ENCODE peak calls at places on chromosome 3, in five cellular contexts. One of them, this sample, is unnamed.

GRCh38 chr3:196042673-196043072 is 39.2 kb downstream of the TFRC start:
- DNase-seq in activated naive CD4-positive, alpha-beta T cell treated with anti-CD3 and anti-CD28 coated beads, Interleukin-2, amount 10 ng/mL, durations not matched to agents 7 days and 5 days: no peak
- DNase-seq in germinal center: no peak
- DNase-seq in EL: no peak
- DNase-seq in glutamatergic neuron: no peak
- DNase-seq in this sample: no peak

GRCh38 chr3:44782891-44783290 is 21.3 kb downstream of the KIF15 start:
- DNase-seq in activated naive CD4-positive, alpha-beta T cell treated with anti-CD3 and anti-CD28 coated beads, Interleukin-2, amount 10 ng/mL, durations not matched to agents 7 days and 5 days: no peak
- DNase-seq in germinal center: no peak
- DNase-seq in EL: no peak
- DNase-seq in glutamatergic neuron: no peak
- DNase-seq in this sample: no peak

GRCh38 chr3:134009345-134010000 is 20.3 kb downstream of the SLCO2A1 start:
- DNase-seq in activated naive CD4-positive, alpha-beta T cell treated with anti-CD3 and anti-CD28 coated beads, Interleukin-2, amount 10 ng/mL, durations not matched to agents 7 days and 5 days: no peak
- DNase-seq in germinal center: no peak
- DNase-seq in EL: peak; percentile 73
- DNase-seq in glutamatergic neuron: no peak
- DNase-seq in this sample: no peak

GRCh38 chr3:122609798-122610559 is 32.5 kb downstream of the PARP15 start:
- DNase-seq in activated naive CD4-positive, alpha-beta T cell treated with anti-CD3 and anti-CD28 coated beads, Interleukin-2, amount 10 ng/mL, durations not matched to agents 7 days and 5 days: peak; percentile 32
- DNase-seq in germinal center: no peak
- DNase-seq in EL: peak; percentile 86
- DNase-seq in glutamatergic neuron: no peak
- DNase-seq in this sample: no peak

GRCh38 chr3:191882289-191882688 is 421.3 kb downstream of the PYDC2 start:
- DNase-seq in activated naive CD4-positive, alpha-beta T cell treated with anti-CD3 and anti-CD28 coated beads, Interleukin-2, amount 10 ng/mL, durations not matched to agents 7 days and 5 days: no peak
- DNase-seq in germinal center: no peak
- DNase-seq in EL: peak; percentile 80
- DNase-seq in glutamatergic neuron: no peak
- DNase-seq in this sample: no peak

GRCh38 chr3:65820600-65820999 is 218.1 kb downstream of the MAGI1 start:
- DNase-seq in activated naive CD4-positive, alpha-beta T cell treated with anti-CD3 and anti-CD28 coated beads, Interleukin-2, amount 10 ng/mL, durations not matched to agents 7 days and 5 days: no peak
- DNase-seq in germinal center: no peak
- DNase-seq in EL: no peak
- DNase-seq in glutamatergic neuron: no peak
- DNase-seq in this sample: no peak

GRCh38 chr3:58084788-58085543 is 76.7 kb downstream of the FLNB start:
- DNase-seq in activated naive CD4-positive, alpha-beta T cell treated with anti-CD3 and anti-CD28 coated beads, Interleukin-2, amount 10 ng/mL, durations not matched to agents 7 days and 5 days: no peak
- DNase-seq in germinal center: no peak
- DNase-seq in EL: no peak
- DNase-seq in glutamatergic neuron: no peak
- DNase-seq in this sample: no peak

GRCh38 chr3:127714151-127714571 is 41.4 kb downstream of the ABTB1 start:
- DNase-seq in activated naive CD4-positive, alpha-beta T cell treated with anti-CD3 and anti-CD28 coated beads, Interleukin-2, amount 10 ng/mL, durations not matched to agents 7 days and 5 days: no peak
- DNase-seq in germinal center: no peak
- DNase-seq in EL: no peak
- DNase-seq in glutamatergic neuron: peak; percentile 9
- DNase-seq in this sample: no peak

GRCh38 chr3:53198256-53198977 is 37.4 kb downstream of the PRKCD start:
- DNase-seq in activated naive CD4-positive, alpha-beta T cell treated with anti-CD3 and anti-CD28 coated beads, Interleukin-2, amount 10 ng/mL, durations not matched to agents 7 days and 5 days: no peak
- DNase-seq in germinal center: no peak
- DNase-seq in EL: no peak
- DNase-seq in glutamatergic neuron: no peak
- DNase-seq in this sample: no peak

GRCh38 chr3:132703733-132704132 is 18.5 kb downstream of the NPHP3 start:
- DNase-seq in activated naive CD4-positive, alpha-beta T cell treated with anti-CD3 and anti-CD28 coated beads, Interleukin-2, amount 10 ng/mL, durations not matched to agents 7 days and 5 days: no peak
- DNase-seq in germinal center: no peak
- DNase-seq in EL: no peak
- DNase-seq in glutamatergic neuron: no peak
- DNase-seq in this sample: no peak

GRCh38 chr3:188294113-188294512 is 140.2 kb downstream of the LPP start:
- DNase-seq in activated naive CD4-positive, alpha-beta T cell treated with anti-CD3 and anti-CD28 coated beads, Interleukin-2, amount 10 ng/mL, durations not matched to agents 7 days and 5 days: no peak
- DNase-seq in germinal center: no peak
- DNase-seq in EL: no peak
- DNase-seq in glutamatergic neuron: no peak
- DNase-seq in this sample: no peak

GRCh38 chr3:157499342-157499963 is 3.8 kb downstream of the VEPH1 start:
- DNase-seq in activated naive CD4-positive, alpha-beta T cell treated with anti-CD3 and anti-CD28 coated beads, Interleukin-2, amount 10 ng/mL, durations not matched to agents 7 days and 5 days: no peak
- DNase-seq in germinal center: no peak
- DNase-seq in EL: peak; percentile 25
- DNase-seq in glutamatergic neuron: peak; percentile 14
- DNase-seq in this sample: no peak

GRCh38 chr3:24435581-24435980 is 59.1 kb downstream of the THRB start:
- DNase-seq in activated naive CD4-positive, alpha-beta T cell treated with anti-CD3 and anti-CD28 coated beads, Interleukin-2, amount 10 ng/mL, durations not matched to agents 7 days and 5 days: no peak
- DNase-seq in germinal center: no peak
- DNase-seq in EL: no peak
- DNase-seq in glutamatergic neuron: no peak
- DNase-seq in this sample: no peak

GRCh38 chr3:119279101-119279554 is 15.1 kb upstream of the ARHGAP31 start:
- DNase-seq in activated naive CD4-positive, alpha-beta T cell treated with anti-CD3 and anti-CD28 coated beads, Interleukin-2, amount 10 ng/mL, durations not matched to agents 7 days and 5 days: no peak
- DNase-seq in germinal center: no peak
- DNase-seq in EL: no peak
- DNase-seq in glutamatergic neuron: no peak
- DNase-seq in this sample: no peak

GRCh38 chr3:59442056-59442455 is 392.2 kb upstream of the CFAP20DC start:
- DNase-seq in activated naive CD4-positive, alpha-beta T cell treated with anti-CD3 and anti-CD28 coated beads, Interleukin-2, amount 10 ng/mL, durations not matched to agents 7 days and 5 days: no peak
- DNase-seq in germinal center: no peak
- DNase-seq in EL: no peak
- DNase-seq in glutamatergic neuron: no peak
- DNase-seq in this sample: no peak

GRCh38 chr3:58536501-58537411 is at the start of gene ACOX2:
- DNase-seq in activated naive CD4-positive, alpha-beta T cell treated with anti-CD3 and anti-CD28 coated beads, Interleukin-2, amount 10 ng/mL, durations not matched to agents 7 days and 5 days: no peak
- DNase-seq in germinal center: no peak
- DNase-seq in EL: no peak
- DNase-seq in glutamatergic neuron: no peak
- DNase-seq in this sample: no peak

GRCh38 chr3:49001155-49001554 is 6.0 kb upstream of the WDR6 start:
- DNase-seq in activated naive CD4-positive, alpha-beta T cell treated with anti-CD3 and anti-CD28 coated beads, Interleukin-2, amount 10 ng/mL, durations not matched to agents 7 days and 5 days: no peak
- DNase-seq in germinal center: no peak
- DNase-seq in EL: no peak
- DNase-seq in glutamatergic neuron: no peak
- DNase-seq in this sample: no peak

GRCh38 chr3:52339612-52340011 is 23.5 kb downstream of the DNAH1 start:
- DNase-seq in activated naive CD4-positive, alpha-beta T cell treated with anti-CD3 and anti-CD28 coated beads, Interleukin-2, amount 10 ng/mL, durations not matched to agents 7 days and 5 days: peak; percentile 66
- DNase-seq in germinal center: peak; percentile 64
- DNase-seq in EL: peak; percentile 68
- DNase-seq in glutamatergic neuron: no peak
- DNase-seq in this sample: peak; percentile 79

GRCh38 chr3:151169700-151170224 is 33.3 kb downstream of the GPR171 start:
- DNase-seq in activated naive CD4-positive, alpha-beta T cell treated with anti-CD3 and anti-CD28 coated beads, Interleukin-2, amount 10 ng/mL, durations not matched to agents 7 days and 5 days: peak; percentile 50
- DNase-seq in germinal center: peak; percentile 38
- DNase-seq in EL: no peak
- DNase-seq in glutamatergic neuron: no peak
- DNase-seq in this sample: peak; percentile 28

GRCh38 chr3:69330891-69331400 is 54.9 kb downstream of the FRMD4B start:
- DNase-seq in activated naive CD4-positive, alpha-beta T cell treated with anti-CD3 and anti-CD28 coated beads, Interleukin-2, amount 10 ng/mL, durations not matched to agents 7 days and 5 days: no peak
- DNase-seq in germinal center: no peak
- DNase-seq in EL: no peak
- DNase-seq in glutamatergic neuron: no peak
- DNase-seq in this sample: no peak

GRCh38 chr3:195828762-195829161 is 17.0 kb upstream of the MUC4 start:
- DNase-seq in activated naive CD4-positive, alpha-beta T cell treated with anti-CD3 and anti-CD28 coated beads, Interleukin-2, amount 10 ng/mL, durations not matched to agents 7 days and 5 days: no peak
- DNase-seq in germinal center: no peak
- DNase-seq in EL: no peak
- DNase-seq in glutamatergic neuron: no peak
- DNase-seq in this sample: no peak

GRCh38 chr3:196117809-196118208 is 35.9 kb upstream of the TFRC start:
- DNase-seq in activated naive CD4-positive, alpha-beta T cell treated with anti-CD3 and anti-CD28 coated beads, Interleukin-2, amount 10 ng/mL, durations not matched to agents 7 days and 5 days: no peak
- DNase-seq in germinal center: no peak
- DNase-seq in EL: no peak
- DNase-seq in glutamatergic neuron: no peak
- DNase-seq in this sample: peak; percentile 49

GRCh38 chr3:12336099-12336498 is 47.2 kb downstream of the PPARG start:
- DNase-seq in activated naive CD4-positive, alpha-beta T cell treated with anti-CD3 and anti-CD28 coated beads, Interleukin-2, amount 10 ng/mL, durations not matched to agents 7 days and 5 days: no peak
- DNase-seq in germinal center: no peak
- DNase-seq in EL: no peak
- DNase-seq in glutamatergic neuron: no peak
- DNase-seq in this sample: no peak

GRCh38 chr3:62249855-62250543 is 123.4 kb downstream of the FEZF2 start:
- DNase-seq in activated naive CD4-positive, alpha-beta T cell treated with anti-CD3 and anti-CD28 coated beads, Interleukin-2, amount 10 ng/mL, durations not matched to agents 7 days and 5 days: no peak
- DNase-seq in germinal center: no peak
- DNase-seq in EL: no peak
- DNase-seq in glutamatergic neuron: no peak
- DNase-seq in this sample: no peak

GRCh38 chr3:66858656-66859381 is 139.3 kb upstream of the KBTBD8 start:
- DNase-seq in activated naive CD4-positive, alpha-beta T cell treated with anti-CD3 and anti-CD28 coated beads, Interleukin-2, amount 10 ng/mL, durations not matched to agents 7 days and 5 days: no peak
- DNase-seq in germinal center: peak; percentile 18
- DNase-seq in EL: no peak
- DNase-seq in glutamatergic neuron: peak; percentile 32
- DNase-seq in this sample: no peak

GRCh38 chr3:160163259-160163878 is 61.9 kb upstream of the C3orf80 start:
- DNase-seq in activated naive CD4-positive, alpha-beta T cell treated with anti-CD3 and anti-CD28 coated beads, Interleukin-2, amount 10 ng/mL, durations not matched to agents 7 days and 5 days: no peak
- DNase-seq in germinal center: peak; percentile 11
- DNase-seq in EL: peak; percentile 33
- DNase-seq in glutamatergic neuron: no peak
- DNase-seq in this sample: no peak

GRCh38 chr3:189557824-189558223 is 73.4 kb upstream of the TP63 start:
- DNase-seq in activated naive CD4-positive, alpha-beta T cell treated with anti-CD3 and anti-CD28 coated beads, Interleukin-2, amount 10 ng/mL, durations not matched to agents 7 days and 5 days: no peak
- DNase-seq in germinal center: no peak
- DNase-seq in EL: peak; percentile 16
- DNase-seq in glutamatergic neuron: no peak
- DNase-seq in this sample: no peak

GRCh38 chr3:9452417-9452816 is 55.0 kb downstream of the SETD5 start:
- DNase-seq in activated naive CD4-positive, alpha-beta T cell treated with anti-CD3 and anti-CD28 coated beads, Interleukin-2, amount 10 ng/mL, durations not matched to agents 7 days and 5 days: no peak
- DNase-seq in germinal center: no peak
- DNase-seq in EL: peak; percentile 10
- DNase-seq in glutamatergic neuron: no peak
- DNase-seq in this sample: no peak

GRCh38 chr3:83065861-83066260 is 1304.4 kb upstream of the GBE1 start:
- DNase-seq in activated naive CD4-positive, alpha-beta T cell treated with anti-CD3 and anti-CD28 coated beads, Interleukin-2, amount 10 ng/mL, durations not matched to agents 7 days and 5 days: no peak
- DNase-seq in germinal center: no peak
- DNase-seq in EL: no peak
- DNase-seq in glutamatergic neuron: no peak
- DNase-seq in this sample: no peak

GRCh38 chr3:188349276-188349962 is 195.5 kb downstream of the LPP start:
- DNase-seq in activated naive CD4-positive, alpha-beta T cell treated with anti-CD3 and anti-CD28 coated beads, Interleukin-2, amount 10 ng/mL, durations not matched to agents 7 days and 5 days: no peak
- DNase-seq in germinal center: no peak
- DNase-seq in EL: no peak
- DNase-seq in glutamatergic neuron: no peak
- DNase-seq in this sample: no peak

GRCh38 chr3:5787863-5788488 is 600.5 kb downstream of the EDEM1 start:
- DNase-seq in activated naive CD4-positive, alpha-beta T cell treated with anti-CD3 and anti-CD28 coated beads, Interleukin-2, amount 10 ng/mL, durations not matched to agents 7 days and 5 days: no peak
- DNase-seq in germinal center: no peak
- DNase-seq in EL: no peak
- DNase-seq in glutamatergic neuron: peak; percentile 52
- DNase-seq in this sample: no peak

GRCh38 chr3:128004661-128005060 is 47.6 kb upstream of the SEC61A1 start:
- DNase-seq in activated naive CD4-positive, alpha-beta T cell treated with anti-CD3 and anti-CD28 coated beads, Interleukin-2, amount 10 ng/mL, durations not matched to agents 7 days and 5 days: no peak
- DNase-seq in germinal center: no peak
- DNase-seq in EL: no peak
- DNase-seq in glutamatergic neuron: no peak
- DNase-seq in this sample: no peak

GRCh38 chr3:179446501-179446900 is 4.8 kb downstream of the GNB4 start:
- DNase-seq in activated naive CD4-positive, alpha-beta T cell treated with anti-CD3 and anti-CD28 coated beads, Interleukin-2, amount 10 ng/mL, durations not matched to agents 7 days and 5 days: no peak
- DNase-seq in germinal center: no peak
- DNase-seq in EL: peak; percentile 30
- DNase-seq in glutamatergic neuron: no peak
- DNase-seq in this sample: no peak

GRCh38 chr3:126353694-126354321 is 3.4 kb downstream of the KLF15 start:
- DNase-seq in activated naive CD4-positive, alpha-beta T cell treated with anti-CD3 and anti-CD28 coated beads, Interleukin-2, amount 10 ng/mL, durations not matched to agents 7 days and 5 days: no peak
- DNase-seq in germinal center: no peak
- DNase-seq in EL: no peak
- DNase-seq in glutamatergic neuron: peak; percentile 14
- DNase-seq in this sample: no peak

GRCh38 chr3:77196146-77196545 is 156.2 kb downstream of the ROBO2 start:
- DNase-seq in activated naive CD4-positive, alpha-beta T cell treated with anti-CD3 and anti-CD28 coated beads, Interleukin-2, amount 10 ng/mL, durations not matched to agents 7 days and 5 days: no peak
- DNase-seq in germinal center: no peak
- DNase-seq in EL: no peak
- DNase-seq in glutamatergic neuron: no peak
- DNase-seq in this sample: no peak

GRCh38 chr3:180253283-180253682 is 216.5 kb upstream of the PEX5L start:
- DNase-seq in activated naive CD4-positive, alpha-beta T cell treated with anti-CD3 and anti-CD28 coated beads, Interleukin-2, amount 10 ng/mL, durations not matched to agents 7 days and 5 days: no peak
- DNase-seq in germinal center: no peak
- DNase-seq in EL: no peak
- DNase-seq in glutamatergic neuron: no peak
- DNase-seq in this sample: no peak

GRCh38 chr3:51955175-51955892 is at the start of gene GPR62:
- DNase-seq in activated naive CD4-positive, alpha-beta T cell treated with anti-CD3 and anti-CD28 coated beads, Interleukin-2, amount 10 ng/mL, durations not matched to agents 7 days and 5 days: no peak
- DNase-seq in germinal center: no peak
- DNase-seq in EL: no peak
- DNase-seq in glutamatergic neuron: no peak
- DNase-seq in this sample: no peak

GRCh38 chr3:113211370-113212154 is at the start of gene BOC:
- DNase-seq in activated naive CD4-positive, alpha-beta T cell treated with anti-CD3 and anti-CD28 coated beads, Interleukin-2, amount 10 ng/mL, durations not matched to agents 7 days and 5 days: no peak
- DNase-seq in germinal center: no peak
- DNase-seq in EL: peak; percentile 81
- DNase-seq in glutamatergic neuron: peak; percentile 51
- DNase-seq in this sample: peak; percentile 16

GRCh38 chr3:139043554-139044365 is 932 bp downstream of the PRR23C start:
- DNase-seq in activated naive CD4-positive, alpha-beta T cell treated with anti-CD3 and anti-CD28 coated beads, Interleukin-2, amount 10 ng/mL, durations not matched to agents 7 days and 5 days: no peak
- DNase-seq in germinal center: no peak
- DNase-seq in EL: no peak
- DNase-seq in glutamatergic neuron: no peak
- DNase-seq in this sample: no peak

GRCh38 chr3:178002113-178002512 is 534.1 kb upstream of the KCNMB2 start:
- DNase-seq in activated naive CD4-positive, alpha-beta T cell treated with anti-CD3 and anti-CD28 coated beads, Interleukin-2, amount 10 ng/mL, durations not matched to agents 7 days and 5 days: no peak
- DNase-seq in germinal center: no peak
- DNase-seq in EL: no peak
- DNase-seq in glutamatergic neuron: no peak
- DNase-seq in this sample: no peak